ENCODE peak calls at places on chromosomes 13 and 19, in four cellular contexts. W is Panc1, Z is lung, M is HFFc6. A is an unnamed sample.

GRCh38 chr19:46654621-46655152 is 6.3 kb downstream of the DACT3 start:
- DNase-seq in M (no peak), W (no peak), Z (no peak), A (no peak)

GRCh38 chr13:113066746-113067145 is 38.8 kb upstream of the F7 start:
- DNase-seq in M (no peak), Z (no peak), W (no peak), A (no peak)

GRCh38 chr13:44605711-44606110 is 29.6 kb upstream of the TSC22D1 start:
- DNase-seq in Z (no peak), W (no peak), M (no peak), A (no peak)

GRCh38 chr19:54024660-54025059 is 33.2 kb downstream of the CACNG6 start:
- DNase-seq in Z (no peak), W (no peak), M (no peak), A (no peak)

GRCh38 chr13:34435338-34435737 is 506.7 kb upstream of the NBEA start:
- DNase-seq in W (no peak), Z (no peak), M (peak), A (no peak)

GRCh38 chr19:4061178-4061682 is 5.5 kb downstream of the ZBTB7A start:
- DNase-seq in M (no peak), Z (peak), W (no peak), A (peak)

GRCh38 chr13:100633461-100633860 is 41.1 kb downstream of the TMTC4 start:
- DNase-seq in W (peak), M (peak), Z (no peak), A (no peak)

GRCh38 chr13:39397866-39398265 is 205.1 kb downstream of the LHFPL6 start:
- DNase-seq in Z (no peak), M (no peak), W (no peak), A (no peak)

GRCh38 chr19:958967-959685 is 25.0 kb upstream of the WDR18 start:
- DNase-seq in M (peak), W (no peak), Z (no peak), A (no peak)

GRCh38 chr19:47324502-47324901 is 7.5 kb upstream of the C5AR2 start:
- DNase-seq in W (no peak), M (no peak), Z (peak), A (no peak)

GRCh38 chr19:6717036-6717435 is 3.4 kb downstream of the C3 start:
- DNase-seq in W (no peak), Z (no peak), M (no peak), A (no peak)

GRCh38 chr13:26517931-26518330 is 39.6 kb upstream of the WASF3 start:
- DNase-seq in M (no peak), W (no peak), Z (no peak), A (no peak)

GRCh38 chr19:54803410-54803809 is at the start of gene KIR2DL4:
- DNase-seq in W (no peak), Z (no peak), M (no peak), A (peak)

GRCh38 chr13:78976696-78977095 is 317.7 kb upstream of the OBI1 start:
- DNase-seq in Z (no peak), W (no peak), M (no peak), A (no peak)

GRCh38 chr19:3374369-3375112 is 8.2 kb downstream of the NFIC start:
- DNase-seq in M (no peak), W (no peak), Z (no peak), A (peak)

GRCh38 chr13:20609145-20609544 is 42.2 kb downstream of the IFT88 start:
- DNase-seq in W (no peak), M (peak), Z (no peak), A (no peak)

GRCh38 chr19:15436012-15436825 is 13.5 kb downstream of the WIZ start:
- DNase-seq in W (no peak), Z (no peak), M (no peak), A (no peak)

GRCh38 chr19:15436826-15437110 is 13.0 kb downstream of the WIZ start:
- DNase-seq in Z (no peak), M (no peak), W (no peak), A (no peak)

GRCh38 chr19:15438577-15438976 is 11.2 kb downstream of the WIZ start:
- DNase-seq in W (no peak), Z (no peak), M (no peak), A (no peak)

GRCh38 chr19:15438124-15438496 is 11.6 kb downstream of the WIZ start:
- DNase-seq in M (no peak), Z (no peak), W (no peak), A (no peak)

GRCh38 chr19:15437355-15438123 is 12.2 kb downstream of the WIZ start:
- DNase-seq in M (no peak), W (no peak), Z (no peak), A (no peak)
- TF ChIP-seq CTCF in M (peak), W (no peak), Z (no peak), A (no peak)

GRCh38 chr19:43774103-43774939 is 6.5 kb downstream of the KCNN4 start:
- DNase-seq in Z (peak), W (no peak), M (peak), A (no peak)
- TF ChIP-seq CTCF in Z (peak), W (no peak), M (peak), A (no peak)

DNA sequence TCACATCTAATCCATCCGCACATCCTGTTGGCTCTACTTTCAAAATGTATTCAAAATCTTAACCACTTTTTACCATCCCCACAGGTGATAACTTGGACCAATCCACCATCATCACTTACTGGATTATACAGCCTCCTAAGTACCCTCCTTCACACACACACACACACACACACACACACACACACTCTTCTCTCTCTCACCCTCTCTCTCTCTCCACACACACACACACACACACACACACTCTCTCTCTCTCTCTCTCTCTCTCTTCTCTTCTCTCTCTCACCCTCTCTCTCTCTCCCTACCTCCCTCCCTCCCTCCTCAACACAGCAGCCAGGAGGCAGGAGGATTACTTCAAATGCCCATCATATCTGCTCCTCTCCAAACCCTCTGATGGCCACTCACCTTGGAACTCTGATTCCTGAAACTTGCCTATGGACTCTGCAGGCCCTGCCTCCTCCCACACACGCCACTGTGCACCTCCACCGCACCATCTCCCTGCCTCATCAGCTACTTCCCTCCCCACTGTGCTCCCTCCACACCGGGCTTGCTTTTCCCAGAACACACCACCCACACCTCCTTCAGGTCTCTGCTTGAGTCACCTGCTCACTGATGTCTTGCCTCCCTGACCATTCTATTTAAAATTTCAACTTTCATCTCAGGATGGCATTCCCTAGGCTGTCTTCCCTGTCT is 39.7 kb downstream of the RCBTB2 start:
- DNase-seq in M (peak), Z (no peak), W (no peak), A (peak)
- TF ChIP-seq CTCF in M (no peak), Z (no peak), W (no peak), A (no peak)

GRCh38 chr19:50266896-50267295 is 62.3 kb downstream of the KCNC3 start:
- DNase-seq in Z (no peak), M (no peak), W (no peak), A (peak)

GRCh38 chr19:50263176-50263575 is 59.8 kb downstream of the MYH14 start:
- DNase-seq in Z (no peak), W (no peak), M (no peak), A (no peak)

GRCh38 chr19:50261446-50261970 is 58.1 kb downstream of the MYH14 start:
- DNase-seq in W (no peak), Z (no peak), M (no peak), A (no peak)

GRCh38 chr19:50266041-50266440 is 62.6 kb downstream of the MYH14 start:
- DNase-seq in Z (no peak), M (no peak), W (no peak), A (no peak)

GRCh38 chr19:50264483-50265186 is 61.2 kb downstream of the MYH14 start:
- DNase-seq in M (no peak), Z (no peak), W (no peak), A (no peak)
- TF ChIP-seq CTCF in M (no peak), Z (no peak), W (no peak), A (no peak)

GRCh38 chr19:18920400-18920799 is 885 bp downstream of the DDX49 start:
- DNase-seq in M (no peak), W (no peak), Z (no peak), A (no peak)

GRCh38 chr19:18919895-18920204 is 335 bp downstream of the DDX49 start:
- DNase-seq in W (no peak), M (peak), Z (no peak), A (no peak)

GRCh38 chr19:18922228-18922985 is 2.9 kb downstream of the DDX49 start:
- DNase-seq in Z (no peak), M (no peak), W (no peak), A (no peak)

GRCh38 chr19:18921593-18921992 is 2.1 kb downstream of the DDX49 start:
- DNase-seq in Z (no peak), M (no peak), W (no peak), A (no peak)

GRCh38 chr19:18919086-18919894 is at the start of the genes COPE and DDX49:
- DNase-seq in W (peak), Z (peak), M (peak), A (peak)
- TF ChIP-seq CTCF in W (no peak), Z (no peak), M (peak), A (no peak)

GRCh38 chr19:40736661-40737060 is 13.6 kb downstream of the ACTMAP start:
- DNase-seq in M (no peak), W (no peak), Z (no peak), A (no peak)
- TF ChIP-seq CTCF in M (no peak), W (no peak), Z (no peak), A (no peak)

GRCh38 chr19:10566658-10567410 is 1.0 kb upstream of the KRI1 start:
- DNase-seq in W (no peak), Z (no peak), M (no peak), A (peak)

GRCh38 chr19:10568444-10568825 is 344 bp downstream of the CDKN2D start:
- DNase-seq in W (no peak), Z (no peak), M (no peak), A (peak)

GRCh38 chr19:10566408-10566657 is 523 bp upstream of the KRI1 start:
- DNase-seq in M (no peak), W (no peak), Z (no peak), A (no peak)

GRCh38 chr19:10567696-10568443 is 909 bp downstream of the CDKN2D start:
- DNase-seq in W (no peak), M (no peak), Z (no peak), A (no peak)

GRCh38 chr19:10568826-10569651 is at the start of gene CDKN2D:
- DNase-seq in Z (peak), M (peak), W (peak), A (peak)
- TF ChIP-seq CTCF in Z (peak), M (peak), W (no peak), A (no peak)

A was measured in GM12865.